ENCODE peak calls at places on chromosome 17, in six cellular contexts. U is K562, X is A549, D is HepG2, J is GM12878, H is HCT116. E is an unnamed sample.

GRCh38 chr17:9199474-9200196 is 178.3 kb downstream of the NTN1 start:
- DNase-seq in J (no peak), U (peak; percentile 8), H (no peak), X (no peak), D (no peak), E (no peak)

GRCh38 chr17:17545031-17545820 is 46.3 kb downstream of the PEMT start:
- DNase-seq in U (no peak), D (no peak), H (no peak), X (no peak), J (no peak), E (no peak)

GRCh38 chr17:79338589-79338988 is 264.0 kb downstream of the ENGASE start:
- DNase-seq in X (peak; percentile 32), J (no peak), D (no peak), H (no peak), U (no peak), E (no peak)

GRCh38 chr17:78131172-78132085 is 858 bp downstream of the TMC8 start:
- DNase-seq in J (no peak), U (no peak), X (no peak), H (no peak), D (no peak), E (no peak)

GRCh38 chr17:2002767-2003329 is 22.3 kb downstream of the RTN4RL1 start:
- DNase-seq in J (no peak), D (no peak), U (no peak), H (no peak), X (no peak), E (no peak)

GRCh38 chr17:3003401-3004149 is 59.8 kb downstream of the OR1D5 start:
- DNase-seq in J (peak; percentile 32), U (no peak), D (no peak), H (no peak), X (no peak), E (no peak)

GRCh38 chr17:2101448-2102257 is 46.8 kb downstream of the HIC1 start:
- DNase-seq in X (no peak), H (peak; percentile 73), D (no peak), J (no peak), U (no peak), E (no peak)

GRCh38 chr17:1785925-1786324 is 24.1 kb downstream of the SERPINF1 start:
- DNase-seq in J (no peak), U (no peak), X (no peak), D (no peak), H (no peak), E (no peak)

GRCh38 chr17:65559802-65560627 is 1.4 kb downstream of the AXIN2 start:
- DNase-seq in U (peak; percentile 51), X (peak; percentile 67), J (no peak), H (no peak), D (peak; percentile 81), E (peak; percentile 73)

GRCh38 chr17:79671387-79671752 is 59.4 kb upstream of the ENPP7 start:
- DNase-seq in U (no peak), J (no peak), D (no peak), X (no peak), H (no peak), E (no peak)

GRCh38 chr17:13862341-13862740 is 207.0 kb upstream of the COX10 start:
- DNase-seq in D (no peak), J (no peak), U (no peak), H (no peak), X (no peak), E (no peak)

GRCh38 chr17:42880776-42881175 is 19.8 kb upstream of the G6PC1 start:
- DNase-seq in X (no peak), H (no peak), D (no peak), J (no peak), U (no peak), E (no peak)

GRCh38 chr17:77281904-77282367 is 141.2 kb downstream of the SEC14L1 start:
- DNase-seq in X (peak; percentile 74), D (no peak), J (no peak), U (no peak), H (no peak), E (no peak)

DNA sequence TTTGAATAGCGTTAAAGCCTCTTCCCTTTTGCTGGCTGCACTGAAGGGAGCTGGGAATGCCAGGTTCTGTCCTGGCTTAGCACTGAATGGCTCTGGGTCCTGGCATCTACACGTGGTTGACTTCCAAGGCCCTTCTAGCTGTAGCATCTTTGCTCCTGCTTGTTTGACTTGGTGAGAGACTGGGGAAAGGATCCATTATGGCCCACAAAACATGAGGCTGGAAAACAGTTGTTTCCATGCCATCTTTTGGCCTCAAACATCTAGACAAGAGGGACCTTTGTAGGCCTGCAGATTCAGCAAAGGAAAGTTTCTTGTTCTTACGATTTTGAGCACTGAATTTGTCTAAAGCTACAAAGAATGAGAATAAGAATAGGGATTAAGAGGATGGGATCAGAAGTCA is 32.5 kb downstream of the EPN2 start:
- DNase-seq in J (no peak), X (no peak), D (no peak), H (no peak), U (no peak), E (no peak)
- H3K27ac ChIP-seq in J (no peak overlapping the region), X (no peak overlapping the region), D (no peak overlapping the region), H (no peak overlapping the region), U (no peak overlapping the region), E (no peak overlapping the region)

GRCh38 chr17:11582217-11582616 is 16.1 kb upstream of the DNAH9 start:
- DNase-seq in D (no peak), X (no peak), J (no peak), U (no peak), H (no peak), E (no peak)

GRCh38 chr17:11583306-11583992 is 14.8 kb upstream of the DNAH9 start:
- DNase-seq in H (no peak), X (no peak), J (no peak), D (no peak), U (no peak), E (no peak)

GRCh38 chr17:11580677-11581076 is 17.6 kb upstream of the DNAH9 start:
- DNase-seq in H (no peak), J (no peak), X (no peak), U (no peak), D (no peak), E (no peak)
- TF ChIP-seq MAX in H (no peak), J (no peak), X (no peak), U (no peak), D (no peak), E (no peak)

DNA sequence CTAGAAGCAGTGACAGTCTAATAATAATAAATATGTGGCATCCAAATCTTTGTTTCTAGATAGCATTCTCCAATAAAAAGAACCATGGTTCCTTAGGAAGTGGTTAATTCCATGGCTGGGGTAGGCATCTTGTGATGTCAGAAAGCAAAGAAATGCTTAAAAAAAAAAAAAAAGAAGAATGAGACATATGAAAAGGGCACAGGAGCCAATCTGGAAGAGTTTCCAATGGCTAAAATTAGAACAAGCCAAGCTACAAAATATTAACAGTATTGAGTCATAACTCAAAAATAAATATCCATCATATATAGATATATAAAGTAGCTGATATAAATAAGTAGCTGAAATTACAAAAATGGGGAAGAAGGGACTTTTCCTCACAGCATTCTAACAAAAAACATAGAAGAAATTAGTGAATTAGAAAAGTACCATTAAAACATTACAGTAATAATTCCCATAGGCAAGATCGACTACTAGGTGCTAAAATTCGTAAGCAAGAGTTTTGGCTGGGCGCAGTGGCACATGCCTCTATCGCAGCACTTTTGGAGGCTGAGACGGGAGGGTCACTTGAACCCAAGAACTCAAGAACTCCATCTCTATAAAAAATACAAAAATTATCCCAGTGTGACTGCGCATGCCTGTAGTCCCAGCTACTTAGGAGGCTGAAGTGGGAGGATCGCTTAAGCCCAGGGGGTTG is 111.3 kb downstream of the TRIM37 start:
- DNase-seq in D (no peak), X (no peak), H (no peak), U (no peak), J (no peak), E (no peak)
- H3K27ac ChIP-seq in D (no peak overlapping the region), X (no peak overlapping the region), H (no peak overlapping the region), U (no peak overlapping the region), J (no peak overlapping the region), E (no peak overlapping the region)

GRCh38 chr17:4086041-4086483 is 56.8 kb downstream of the ZZEF1 start:
- DNase-seq in X (no peak), H (no peak), J (peak; percentile 36), D (no peak), U (no peak), E (no peak)

GRCh38 chr17:4087911-4088693 is 54.7 kb downstream of the ZZEF1 start:
- DNase-seq in U (no peak), D (no peak), J (no peak), X (no peak), H (no peak), E (no peak)

DNA sequence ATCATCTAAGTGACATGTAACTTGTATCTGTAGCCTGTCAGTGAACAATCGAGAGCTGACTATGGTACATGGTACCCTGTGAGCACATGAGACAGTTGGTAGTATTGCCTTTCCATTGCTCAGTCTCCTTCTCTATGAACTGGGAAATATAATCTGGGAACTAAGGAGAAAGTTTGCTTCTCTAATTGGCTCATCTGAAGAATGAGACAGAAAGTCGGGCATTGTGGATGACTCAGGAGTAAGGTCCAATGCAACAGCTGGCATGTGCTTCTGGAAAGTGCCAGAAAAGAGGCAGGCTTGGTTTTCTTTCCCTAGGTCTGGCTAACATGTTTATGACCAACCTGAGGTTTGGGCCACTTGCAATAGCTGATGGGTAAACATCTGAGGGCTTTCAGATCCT is 51.9 kb downstream of the ZZEF1 start:
- DNase-seq in X (no peak), H (no peak), U (no peak), J (no peak), D (no peak), E (no peak)
- TF ChIP-seq MAX in X (no peak), H (no peak), U (no peak), J (no peak), D (no peak), E (no peak)

GRCh38 chr17:55089955-55090573 is 121.5 kb downstream of the STXBP4 start:
- DNase-seq in X (peak; percentile 8), D (peak; percentile 18), H (peak; percentile 34), J (peak; percentile 79), U (peak; percentile 49), E (no peak)
- H3K27ac ChIP-seq in X (peak overlapping the region; percentile 65), D (no peak overlapping the region), H (peak overlapping the region; percentile 33), J (peak overlapping the region; percentile 55), U (peak overlapping the region; percentile 13), E (peak overlapping the region; percentile 23)

DNA sequence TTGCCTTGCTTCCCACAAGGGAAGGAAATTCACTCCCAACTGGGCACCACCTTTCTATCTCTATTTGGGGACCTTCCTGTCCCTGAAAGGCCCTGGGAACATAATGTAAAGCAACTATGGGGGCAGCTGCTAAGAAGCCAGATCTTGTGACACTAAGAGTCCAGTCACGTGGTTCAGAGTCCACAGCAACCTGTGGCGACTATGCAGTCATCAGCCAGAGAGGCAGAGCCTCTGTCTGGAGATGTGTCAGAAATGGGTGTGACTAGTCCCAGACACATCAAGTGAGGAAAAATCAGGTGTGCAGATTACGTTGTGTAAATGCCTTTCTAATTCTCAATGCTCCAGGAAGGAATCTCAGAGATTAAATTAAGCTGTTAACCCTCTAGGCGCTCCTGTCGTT is 26.6 kb upstream of the SKAP1 start:
- DNase-seq in D (no peak), X (no peak), J (no peak), H (peak; percentile 83), U (peak; percentile 32), E (no peak)
- TF ChIP-seq MAX in D (no peak), X (no peak), J (no peak), H (peak; percentile 72), U (no peak), E (peak; percentile 14)

E was measured in H1.